ENCODE peak calls at places on chromosome 5, in six cellular contexts. N is EH; T is stimulated activated CD8-positive, alpha-beta memory T cell treated with anti-CD3 and anti-CD28 coated beads, Interleukin-2, amount 100 ng/mL, for 1 hour; Z is activated naive CD8-positive, alpha-beta T cell treated with anti-CD3 and anti-CD28 coated beads, Interleukin-2, amount 50 U/mL, for 24 hours; W is H7; J is HuH-7.5. F is an unnamed sample.

GRCh38 chr5:177389368-177390169 is 5.3 kb downstream of the SLC34A1 start:
- DNase-seq in N (peak), T (no peak), Z (peak), W (no peak), J (no peak), F (peak)

GRCh38 chr5:138960145-138960692 is 85.1 kb upstream of the LRRTM2 start:
- DNase-seq in N (no peak), T (no peak), Z (no peak), W (no peak), J (no peak), F (no peak)

GRCh38 chr5:7873216-7873615 is 4.3 kb downstream of the MTRR start:
- DNase-seq in N (no peak), T (no peak), Z (no peak), W (no peak), J (no peak), F (no peak)

GRCh38 chr5:107553063-107553676 is 117.6 kb downstream of the EFNA5 start:
- DNase-seq in N (peak), T (no peak), Z (no peak), W (no peak), J (no peak), F (peak)

GRCh38 chr5:120252839-120253238 is 211.3 kb upstream of the PRR16 start:
- DNase-seq in N (peak), T (no peak), Z (no peak), W (no peak), J (no peak), F (peak)

GRCh38 chr5:4563400-4563799 is 576.7 kb upstream of the ADAMTS16 start:
- DNase-seq in N (no peak), T (no peak), Z (no peak), W (peak), J (no peak), F (peak)

GRCh38 chr5:42374722-42375273 is 48.4 kb upstream of the GHR start:
- DNase-seq in N (no peak), T (no peak), Z (no peak), W (no peak), J (no peak), F (no peak)

GRCh38 chr5:1808466-1808865 is 7.3 kb downstream of the NDUFS6 start:
- DNase-seq in N (peak), T (no peak), Z (no peak), W (no peak), J (no peak), F (peak)

GRCh38 chr5:180463916-180464602 is 30.1 kb upstream of the CNOT6 start:
- DNase-seq in N (no peak), T (no peak), Z (no peak), W (no peak), J (no peak), F (no peak)

GRCh38 chr5:171162165-171162564 is 146.9 kb upstream of the TLX3 start:
- DNase-seq in N (no peak), T (no peak), Z (no peak), W (no peak), J (no peak), F (no peak)

GRCh38 chr5:59773286-59773685 is 120.2 kb downstream of the PDE4D start:
- DNase-seq in N (no peak), T (no peak), Z (no peak), W (no peak), J (no peak), F (no peak)

GRCh38 chr5:174459071-174459702 is 265.2 kb upstream of the MSX2 start:
- DNase-seq in N (no peak), T (no peak), Z (no peak), W (no peak), J (no peak), F (no peak)

GRCh38 chr5:315488-316209 is 5.9 kb upstream of the AHRR start:
- DNase-seq in N (no peak), T (no peak), Z (no peak), W (peak), J (no peak), F (no peak)

GRCh38 chr5:172868924-172869565 is 35.0 kb downstream of the ERGIC1 start:
- DNase-seq in N (peak), T (no peak), Z (no peak), W (no peak), J (no peak), F (peak)

GRCh38 chr5:17378346-17378984 is 119.6 kb upstream of the TAF11L2 start:
- DNase-seq in N (peak), T (no peak), Z (no peak), W (no peak), J (no peak), F (peak)

GRCh38 chr5:72109625-72110024 is 2.4 kb downstream of the MAP1B start:
- DNase-seq in N (peak), T (no peak), Z (no peak), W (no peak), J (no peak), F (no peak)

GRCh38 chr5:9596256-9596655 is 33.9 kb downstream of the TAS2R1 start:
- DNase-seq in N (peak), T (no peak), Z (no peak), W (no peak), J (no peak), F (peak)

GRCh38 chr5:159737263-159737662 is 179.0 kb upstream of the ADRA1B start:
- DNase-seq in N (peak), T (no peak), Z (no peak), W (no peak), J (no peak), F (peak)

F was measured in AG10803.